ENCODE peak calls at places on chromosomes 1 and 21, in five cellular contexts. W is HCT116, E is GM23338, J is H1, A is GM12878. Z is an unnamed sample.
A peak's percentile ranks its signal among the peaks of the same experiment; 100 is the strongest.

GRCh38 chr1:184881941-184882648 is 92.2 kb downstream of the NIBAN1 start:
- DNase-seq in W (no peak), E (peak; percentile 27), J (no peak), A (no peak), Z (no peak)

GRCh38 chr1:206833741-206834140 is 31.7 kb upstream of the IL20 start:
- DNase-seq in W (no peak), E (no peak), J (peak; percentile 16), A (no peak), Z (no peak)

GRCh38 chr21:41973427-41973831 is 19.6 kb upstream of the C2CD2 start:
- DNase-seq in W (no peak), E (no peak), J (peak; percentile 43), A (no peak), Z (no peak)

GRCh38 chr21:37849703-37850102 is 66.6 kb downstream of the KCNJ6 start:
- DNase-seq in W (no peak), E (peak; percentile 47), J (no peak), A (no peak), Z (no peak)

GRCh38 chr1:221884821-221885220 is 142.9 kb upstream of the DUSP10 start:
- DNase-seq in W (no peak), E (no peak), J (no peak), A (no peak), Z (no peak)

GRCh38 chr1:70284366-70284765 is 63.2 kb downstream of the SRSF11 start:
- DNase-seq in W (no peak), E (no peak), J (no peak), A (no peak), Z (no peak)

GRCh38 chr1:210527091-210527490 is 198.4 kb downstream of the HHAT start:
- DNase-seq in W (no peak), E (no peak), J (no peak), A (no peak), Z (no peak)

GRCh38 chr1:202703191-202703590 is 7.1 kb downstream of the SYT2 start:
- DNase-seq in W (no peak), E (no peak), J (no peak), A (no peak), Z (no peak)

GRCh38 chr21:33541105-33541711 is 709 bp downstream of the GART start:
- DNase-seq in W (no peak), E (peak; percentile 32), J (no peak), A (peak; percentile 13), Z (no peak)

GRCh38 chr1:1889847-1890505 is 911 bp downstream of the GNB1 start:
- DNase-seq in W (no peak), E (peak; percentile 72), J (no peak), A (no peak), Z (no peak)

DNA sequence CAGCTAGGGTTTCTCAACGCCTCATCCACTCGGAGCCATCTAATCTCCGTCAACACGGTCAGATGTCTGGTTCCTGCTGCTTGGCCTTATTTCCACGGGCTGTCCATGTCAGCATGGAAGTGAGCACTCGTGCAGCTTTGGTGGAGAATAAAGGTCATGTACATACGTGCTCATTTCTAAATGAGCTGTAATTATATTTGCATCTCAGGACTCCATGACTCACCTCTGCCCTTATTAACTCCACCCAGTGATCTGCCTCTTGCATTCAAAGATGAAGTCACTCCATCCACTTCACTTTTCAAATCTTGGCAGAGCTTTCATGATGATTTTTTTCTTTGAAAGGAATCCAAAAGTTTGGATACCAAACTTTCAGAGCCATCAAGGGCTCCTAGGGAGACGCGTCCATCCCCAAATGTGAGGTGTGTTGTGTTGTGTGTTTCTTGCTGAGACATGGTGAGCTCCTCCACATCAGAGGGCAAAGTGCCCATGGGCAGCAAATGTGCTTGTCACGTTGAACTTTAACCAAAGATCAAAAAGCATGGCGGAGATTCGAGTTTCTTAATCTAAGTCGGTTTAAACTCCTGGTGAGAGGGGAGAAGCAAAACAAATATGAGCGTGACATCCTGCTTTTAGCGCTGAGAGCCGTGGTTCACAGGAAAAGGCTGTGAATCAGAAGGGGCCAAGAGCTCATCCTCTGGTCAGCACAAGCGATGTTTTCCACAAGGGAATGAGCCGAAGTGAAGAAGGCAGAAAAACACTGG is 68.6 kb upstream of the ERRFI1 start:
- DNase-seq in W (no peak), E (no peak), J (no peak), A (no peak), Z (no peak)
- TF ChIP-seq POLR2AphosphoS5 in W (peak; percentile 57), E (no peak), J (no peak), A (no peak), Z (no peak)

DNA sequence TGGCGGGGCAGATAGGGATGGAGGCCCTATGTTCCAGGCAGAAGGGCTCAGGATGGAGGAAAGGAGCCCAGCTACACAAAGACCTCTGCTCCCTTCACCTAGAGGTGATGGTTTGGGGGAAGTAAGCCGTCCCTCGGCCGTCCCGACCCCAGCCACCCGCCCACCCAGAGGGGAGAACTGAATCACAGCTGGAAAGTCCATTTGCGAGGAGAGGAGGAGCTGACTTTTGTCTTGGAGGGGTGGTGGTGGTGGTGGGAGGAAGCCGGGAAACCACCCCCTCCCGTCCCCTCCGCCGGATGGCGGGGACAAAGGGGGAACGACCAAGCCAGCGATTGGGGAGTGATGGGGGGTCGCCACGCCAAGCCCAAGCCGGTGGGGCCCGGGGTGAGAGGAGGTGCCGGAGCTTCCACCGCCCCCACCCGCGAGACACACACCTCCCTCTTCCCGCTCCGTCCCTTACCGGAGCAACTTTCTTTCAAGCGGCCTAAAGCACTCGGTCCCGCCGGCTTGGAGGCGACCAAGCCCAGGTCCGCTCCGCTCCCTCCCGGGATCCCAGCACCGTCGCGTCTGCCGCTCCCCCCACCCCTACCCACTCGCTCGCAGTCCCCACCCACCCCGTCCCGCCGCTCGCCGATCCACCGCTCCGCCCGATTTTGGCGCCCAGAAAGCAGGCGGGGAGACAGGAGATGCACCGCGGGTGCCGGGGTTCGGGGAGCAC is 581 bp downstream of the ARHGEF2 start:
- DNase-seq in W (no peak), E (peak; percentile 56), J (peak; percentile 71), A (no peak), Z (no peak)
- TF ChIP-seq POLR2AphosphoS5 in W (peak; percentile 42), E (no peak), J (peak; percentile 30), A (peak; percentile 76), Z (no peak)

GRCh38 chr1:200951016-200951415 is 56.3 kb downstream of the INAVA start:
- DNase-seq in W (no peak), E (no peak), J (no peak), A (no peak), Z (no peak)
- TF ChIP-seq POLR2AphosphoS5 in W (no peak), E (no peak), J (no peak), A (no peak), Z (no peak)

DNA sequence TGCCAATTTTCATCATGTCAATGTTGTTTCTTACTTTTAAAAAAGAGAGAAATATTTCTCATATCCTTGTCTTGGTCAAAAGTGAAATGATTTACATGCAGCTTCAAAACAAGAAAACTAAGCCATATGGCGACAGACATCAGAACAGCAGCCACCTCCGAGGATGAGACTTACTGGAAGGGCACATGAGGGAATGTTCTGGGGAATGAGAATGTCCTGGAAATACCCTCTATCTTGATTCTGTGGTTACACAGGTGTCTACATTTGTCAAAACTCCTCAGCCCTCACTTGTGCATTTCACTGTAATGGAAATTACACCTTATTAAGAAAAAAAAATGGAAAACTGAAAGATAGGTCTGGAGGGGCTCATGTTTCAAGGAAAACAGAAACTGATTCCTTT is 14.2 kb upstream of the ECE1 start:
- DNase-seq in W (no peak), E (no peak), J (no peak), A (no peak), Z (no peak)
- TF ChIP-seq POLR2AphosphoS5 in W (no peak), E (no peak), J (no peak), A (no peak), Z (no peak)

DNA sequence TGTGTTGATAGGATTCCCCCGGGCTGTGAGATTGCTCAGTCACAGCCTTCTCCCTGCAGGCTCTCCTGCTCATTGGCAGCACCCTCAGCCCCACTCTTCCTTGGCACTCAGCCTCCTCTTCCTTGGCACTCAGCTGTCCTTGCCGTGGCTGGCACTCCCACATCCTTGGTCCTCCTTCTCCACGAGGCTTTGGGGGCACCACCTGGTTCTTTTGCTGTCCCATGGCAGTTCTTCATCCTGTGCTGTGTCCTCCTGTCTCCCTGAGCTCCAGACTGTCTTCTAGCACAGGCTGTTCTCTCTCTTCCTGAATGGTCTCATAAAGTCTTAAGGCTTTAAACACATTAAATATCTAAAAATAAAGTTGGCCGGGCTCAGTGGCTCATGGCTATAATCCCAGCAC is 27.0 kb downstream of the PKNOX1 start:
- DNase-seq in W (no peak), E (no peak), J (no peak), A (no peak), Z (no peak)
- TF ChIP-seq POLR2AphosphoS5 in W (no peak), E (no peak), J (no peak), A (no peak), Z (no peak)

GRCh38 chr1:108199781-108200626 is at the start of gene SLC25A24:
- DNase-seq in W (peak; percentile 29), E (peak; percentile 81), J (peak; percentile 83), A (no peak), Z (no peak)
- TF ChIP-seq POLR2AphosphoS5 in W (peak; percentile 73), E (peak; percentile 53), J (no peak), A (no peak), Z (peak; percentile 73)

GRCh38 chr1:212621043-212621829 is 12.7 kb downstream of the ATF3 start:
- DNase-seq in W (no peak), E (no peak), J (no peak), A (no peak), Z (no peak)
- TF ChIP-seq POLR2AphosphoS5 in W (peak; percentile 40), E (no peak), J (peak; percentile 12), A (no peak), Z (no peak)

GRCh38 chr1:11878081-11878890 is 19.5 kb upstream of the NPPB start:
- DNase-seq in W (no peak), E (no peak), J (no peak), A (no peak), Z (no peak)

GRCh38 chr1:11873954-11874562 is 15.3 kb upstream of the NPPB start:
- DNase-seq in W (no peak), E (no peak), J (no peak), A (no peak), Z (no peak)

GRCh38 chr1:11875094-11875493 is 16.3 kb upstream of the NPPB start:
- DNase-seq in W (no peak), E (peak; percentile 58), J (no peak), A (no peak), Z (no peak)

GRCh38 chr1:11873395-11873794 is 14.7 kb upstream of the NPPB start:
- DNase-seq in W (no peak), E (no peak), J (no peak), A (no peak), Z (no peak)

DNA sequence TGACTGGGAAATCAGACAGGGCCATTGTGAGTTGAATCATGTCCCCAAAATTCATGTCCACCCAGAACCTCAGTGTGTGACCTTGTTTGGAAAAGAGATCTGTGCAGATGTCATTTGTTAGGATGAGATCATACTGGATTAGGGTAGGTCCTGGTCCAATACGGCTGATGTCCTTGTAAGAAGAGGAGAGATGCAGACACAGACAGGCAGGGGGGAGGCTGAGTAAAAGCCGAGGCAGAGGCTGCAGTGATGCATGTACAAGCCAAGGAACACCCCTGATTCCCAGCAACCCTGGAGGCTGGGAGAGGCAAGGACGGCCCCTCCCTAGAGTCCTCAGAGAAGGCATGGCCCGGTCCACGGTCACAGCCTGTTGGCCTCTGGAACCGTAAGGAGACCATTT is 15.9 kb upstream of the NPPB start:
- DNase-seq in W (no peak), E (no peak), J (no peak), A (no peak), Z (no peak)
- TF ChIP-seq POLR2AphosphoS5 in W (no peak), E (no peak), J (no peak), A (no peak), Z (no peak)